ENCODE peak calls at places on chromosome 6, in nine cellular contexts. M is heart left ventricle; L is spleen; X is body of pancreas; Z is A673; H is activated CD8-positive, alpha-beta T cell treated with anti-CD3 and anti-CD28 coated beads for 36 hours; V is tibial nerve; B is cardiac fibroblast; O is IMR-90. S is an unnamed sample.

GRCh38 chr6:131387706-131388455 is 185.1 kb upstream of the ARG1 start:
- DNase-seq in M (no peak), L (no peak), X (no peak), Z (peak), H (no peak), V (no peak), B (no peak), O (no peak), S (no peak)

GRCh38 chr6:145948328-145948727 is 15.8 kb downstream of the SHPRH start:
- DNase-seq in M (no peak), L (no peak), X (no peak), Z (no peak), H (no peak), V (no peak), B (peak), O (peak), S (no peak)

GRCh38 chr6:43283514-43283901 is 14.6 kb upstream of the SLC22A7 start:
- DNase-seq in M (no peak), L (no peak), X (no peak), Z (no peak), H (no peak), V (no peak), B (no peak), O (no peak), S (no peak)

GRCh38 chr6:121285041-121285440 is 49.2 kb downstream of the TBC1D32 start:
- DNase-seq in M (no peak), L (no peak), X (no peak), Z (no peak), H (no peak), V (no peak), B (peak), O (peak), S (no peak)

GRCh38 chr6:33375143-33375649 is 16.4 kb upstream of the KIFC1 start:
- DNase-seq in M (peak), L (no peak), X (peak), Z (peak), H (no peak), V (peak), B (peak), O (peak), S (no peak)

GRCh38 chr6:133814797-133815196 is 74.1 kb upstream of the TCF21 start:
- DNase-seq in M (no peak), L (no peak), X (no peak), Z (peak), H (peak), V (peak), B (peak), O (peak), S (no peak)

GRCh38 chr6:107114872-107115694 is at the start of gene BEND3:
- DNase-seq in M (peak), L (peak), X (peak), Z (peak), H (peak), V (no peak), B (no peak), O (no peak), S (no peak)

GRCh38 chr6:129644567-129645015 is 65.4 kb downstream of the ARHGAP18 start:
- DNase-seq in M (no peak), L (no peak), X (no peak), Z (no peak), H (no peak), V (no peak), B (peak), O (peak), S (no peak)

GRCh38 chr6:121932071-121933009 is 467.1 kb upstream of the HSF2 start:
- DNase-seq in M (peak), L (no peak), X (no peak), Z (peak), H (no peak), V (peak), B (peak), O (peak), S (no peak)

GRCh38 chr6:11918739-11919605 is 93.1 kb upstream of the HIVEP1 start:
- DNase-seq in M (no peak), L (no peak), X (no peak), Z (no peak), H (no peak), V (no peak), B (no peak), O (peak), S (no peak)

GRCh38 chr6:92911301-92911700 is 508.1 kb downstream of the EPHA7 start:
- DNase-seq in M (no peak), L (no peak), X (no peak), Z (no peak), H (no peak), V (no peak), B (no peak), O (no peak), S (no peak)

GRCh38 chr6:30964075-30964474 is 19.4 kb upstream of the MUC21 start:
- DNase-seq in M (no peak), L (no peak), X (no peak), Z (no peak), H (peak), V (no peak), B (no peak), O (no peak), S (no peak)

GRCh38 chr6:138036111-138036510 is 71.1 kb downstream of the PERP start:
- DNase-seq in M (no peak), L (no peak), X (no peak), Z (no peak), H (no peak), V (no peak), B (no peak), O (no peak), S (no peak)
- TF ChIP-seq CTCF in M (no peak), L (no peak), X (no peak), Z (no peak), H (no peak), V (no peak), B (no peak), O (no peak), S (no peak)

DNA sequence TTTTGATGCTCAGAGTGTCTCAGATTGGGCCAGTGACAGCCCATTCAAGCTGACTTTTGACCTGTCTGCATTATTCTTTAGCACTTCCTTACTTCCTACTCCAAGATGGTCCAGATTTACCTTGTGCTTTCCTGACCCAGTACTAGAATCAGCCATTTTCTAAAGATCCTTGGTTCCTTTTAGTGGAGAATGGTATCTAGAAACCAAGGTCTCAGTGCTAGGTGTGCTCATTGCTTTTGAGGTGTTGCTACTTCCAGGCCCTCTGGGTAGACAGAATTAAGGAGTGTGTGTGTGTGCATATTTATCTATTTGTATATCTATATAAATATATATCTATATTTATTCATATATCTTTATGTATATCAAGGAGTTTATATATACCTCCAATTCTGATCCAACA is 67.3 kb upstream of the UTRN start:
- DNase-seq in M (no peak), L (no peak), X (no peak), Z (no peak), H (no peak), V (no peak), B (no peak), O (no peak), S (no peak)
- TF ChIP-seq CTCF in M (no peak), L (no peak), X (no peak), Z (no peak), H (no peak), V (no peak), B (no peak), O (no peak), S (no peak)

DNA sequence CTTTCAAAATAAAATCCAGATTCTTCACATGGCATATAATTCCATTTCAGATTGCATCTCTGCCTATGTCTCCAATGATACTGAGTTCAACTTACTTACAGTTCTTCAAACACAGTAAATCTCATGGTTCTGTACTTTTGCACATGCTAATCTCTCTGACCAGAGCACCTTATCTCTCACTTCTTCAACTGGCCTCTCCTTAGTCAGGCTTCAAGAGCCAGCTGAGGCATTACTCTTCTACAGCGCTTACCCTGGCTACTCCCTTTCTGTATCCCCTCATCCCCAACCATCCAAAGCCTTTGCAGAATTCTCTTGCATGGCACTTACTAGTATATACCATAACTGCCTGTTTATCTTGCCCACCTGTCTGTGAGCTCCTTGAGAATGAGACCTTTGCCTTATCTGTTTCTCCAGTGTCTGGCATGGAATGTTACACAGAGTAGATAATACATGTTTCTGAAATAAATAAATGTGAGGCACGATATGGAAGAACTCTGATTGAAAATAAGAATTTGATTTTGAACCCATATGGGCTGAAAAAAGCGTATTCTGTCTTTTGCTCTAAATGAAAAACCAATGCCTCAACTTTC is 49.1 kb downstream of the SESN1 start:
- DNase-seq in M (no peak), L (no peak), X (no peak), Z (no peak), H (no peak), V (no peak), B (no peak), O (no peak), S (no peak)
- TF ChIP-seq CTCF in M (no peak), L (no peak), X (no peak), Z (no peak), H (no peak), V (no peak), B (no peak), O (no peak), S (no peak)

DNA sequence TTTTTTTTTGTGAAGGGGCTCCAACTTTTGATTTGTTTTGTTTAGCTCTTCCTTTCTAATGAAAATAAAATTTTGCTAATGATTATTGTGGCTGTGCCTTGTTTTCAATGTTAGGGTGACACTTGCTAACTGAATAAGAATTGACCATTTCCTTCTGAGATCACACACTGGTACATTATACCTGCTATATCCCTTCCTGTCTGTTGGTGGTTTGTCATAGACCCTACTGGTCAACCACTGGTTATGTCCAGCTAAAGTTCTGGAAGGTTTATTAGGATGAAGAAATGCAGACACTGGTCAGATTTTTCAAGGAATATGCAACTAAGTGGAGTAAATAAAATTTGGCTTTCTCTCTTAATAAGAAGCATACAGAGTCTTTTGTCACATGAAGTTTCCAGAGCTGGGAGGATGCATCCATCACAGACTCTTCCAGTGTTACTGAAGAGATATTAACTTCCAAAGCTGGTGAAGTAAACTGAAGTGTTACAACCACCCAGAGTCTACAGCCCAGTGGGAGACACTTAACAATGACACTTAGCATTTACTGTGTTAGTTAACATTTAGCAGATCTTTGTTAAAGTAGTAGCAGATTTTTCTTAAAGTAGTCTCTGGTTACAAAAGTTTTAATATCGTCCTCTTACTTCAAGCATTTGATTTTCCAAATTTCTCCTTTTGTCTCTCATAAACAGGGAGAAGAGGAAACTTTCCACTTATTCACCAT is 19.7 kb upstream of the CALHM5 start:
- DNase-seq in M (no peak), L (no peak), X (no peak), Z (no peak), H (no peak), V (no peak), B (no peak), O (no peak), S (no peak)
- TF ChIP-seq CTCF in M (no peak), L (no peak), X (no peak), Z (no peak), H (no peak), V (no peak), B (no peak), O (no peak), S (no peak)

DNA sequence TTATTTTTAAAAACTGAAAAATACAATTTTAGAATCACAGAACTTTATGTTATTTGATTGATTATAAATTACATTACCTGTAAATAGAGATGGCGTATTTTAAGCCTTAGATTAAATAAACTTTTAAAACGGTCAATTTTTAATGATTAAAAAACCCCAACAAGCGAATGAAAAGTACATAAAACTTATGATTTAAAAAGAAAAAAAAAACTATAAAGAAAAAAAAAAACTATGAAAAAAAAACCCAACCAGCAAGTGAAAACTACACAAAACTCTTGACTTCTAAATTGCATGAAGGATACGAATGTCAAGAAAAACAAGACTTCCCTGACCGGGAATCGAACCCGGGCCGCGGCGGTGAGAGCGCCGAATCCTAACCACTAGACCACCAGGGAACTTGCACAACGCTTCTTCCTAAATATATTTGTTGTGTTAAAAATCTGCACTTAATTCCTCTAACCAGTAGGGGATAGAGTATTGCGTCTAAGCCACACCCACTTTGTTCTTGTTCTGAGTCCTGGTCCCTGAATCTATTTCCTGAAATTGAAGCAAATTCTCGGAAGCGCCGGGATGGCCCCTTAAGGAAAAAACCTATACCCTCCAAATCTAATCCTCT is 10.7 kb upstream of the NCOA7 start:
- DNase-seq in M (peak), L (peak), X (peak), Z (peak), H (peak), V (peak), B (peak), O (peak), S (peak)
- TF ChIP-seq CTCF in M (no peak), L (peak), X (peak), Z (no peak), H (no peak), V (peak), B (peak), O (peak), S (no peak)

GRCh38 chr6:155829646-155830045 is 374.0 kb upstream of the NOX3 start:
- DNase-seq in M (no peak), L (no peak), X (no peak), Z (no peak), H (no peak), V (no peak), B (no peak), O (no peak), S (no peak)

GRCh38 chr6:155828989-155829388 is 373.4 kb upstream of the NOX3 start:
- DNase-seq in M (no peak), L (no peak), X (no peak), Z (no peak), H (no peak), V (no peak), B (no peak), O (no peak), S (no peak)

GRCh38 chr6:155837474-155837873 is 381.8 kb upstream of the NOX3 start:
- DNase-seq in M (no peak), L (no peak), X (no peak), Z (no peak), H (no peak), V (no peak), B (no peak), O (no peak), S (no peak)

DNA sequence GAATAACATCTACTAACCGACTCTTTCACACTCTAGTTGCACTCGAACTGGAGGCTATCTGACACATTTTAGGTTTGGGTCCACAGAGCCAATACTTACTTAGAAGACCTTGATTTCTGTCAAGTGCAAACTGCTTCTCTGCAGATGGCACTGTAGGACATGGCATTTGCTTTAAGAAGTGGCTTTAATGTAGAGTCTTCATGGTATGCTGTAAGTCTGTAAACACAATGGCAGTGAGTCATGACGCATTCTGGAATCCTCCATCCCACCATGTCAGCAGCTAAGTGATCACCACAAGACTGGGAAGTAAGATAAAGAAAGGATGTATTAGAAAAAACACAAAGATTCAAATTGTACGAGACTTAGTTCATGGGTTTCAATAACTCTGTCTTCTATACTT is 377.0 kb upstream of the NOX3 start:
- DNase-seq in M (no peak), L (no peak), X (no peak), Z (peak), H (no peak), V (no peak), B (peak), O (peak), S (no peak)
- TF ChIP-seq CTCF in M (no peak), L (no peak), X (no peak), Z (peak), H (no peak), V (no peak), B (no peak), O (peak), S (no peak)

DNA sequence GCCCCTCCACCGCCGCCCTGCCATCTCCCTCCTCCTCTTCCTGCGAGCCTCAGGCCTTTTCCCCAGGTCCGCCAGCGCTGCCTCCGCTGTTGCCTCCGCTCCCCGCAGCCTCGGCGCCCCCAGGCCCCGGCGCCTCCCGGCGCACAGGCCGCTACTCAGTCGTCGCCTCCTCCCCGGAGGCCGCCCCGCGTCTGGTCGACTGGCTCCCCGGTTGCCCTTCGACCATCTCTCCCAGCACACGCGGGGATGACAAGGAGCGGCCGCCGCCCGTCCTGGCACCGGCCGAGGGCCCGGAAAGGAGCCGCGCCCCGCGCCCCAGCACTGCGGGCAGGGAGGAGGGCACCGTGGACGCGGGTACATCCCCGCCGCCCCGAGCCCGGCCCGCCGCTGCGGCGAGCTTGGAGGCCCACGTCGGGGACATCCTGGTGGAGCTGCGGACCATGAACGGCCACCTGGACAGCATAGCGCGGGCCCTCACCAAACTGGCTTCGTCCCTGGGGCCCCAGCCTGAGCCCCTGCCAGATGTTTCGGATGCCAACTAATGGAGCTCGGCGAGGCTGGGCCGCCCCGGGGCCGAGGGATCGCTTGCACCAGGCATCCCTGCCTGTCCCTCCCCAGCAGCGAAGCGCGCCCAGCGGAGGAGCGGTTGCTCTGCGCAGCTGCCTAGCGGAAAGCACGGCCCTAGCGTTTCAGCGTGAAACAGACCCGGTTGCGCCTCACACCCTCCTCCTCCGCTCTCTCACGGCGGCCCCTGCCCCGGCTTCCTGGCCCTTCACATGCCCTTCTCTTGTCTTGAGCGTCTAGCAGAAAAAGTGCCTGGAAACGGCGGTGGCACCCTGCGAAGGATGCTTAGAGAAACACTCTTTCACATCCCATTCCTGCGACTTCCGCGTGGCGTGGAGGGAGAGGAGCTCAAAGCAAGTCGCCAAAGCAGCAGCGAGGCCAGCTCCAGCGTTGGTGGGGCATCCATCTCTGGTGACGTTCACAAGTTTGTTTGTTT is 285.7 kb upstream of the SUPT3H start:
- DNase-seq in M (peak), L (no peak), X (no peak), Z (no peak), H (peak), V (no peak), B (peak), O (no peak), S (no peak)
- TF ChIP-seq CTCF in M (no peak), L (no peak), X (no peak), Z (no peak), H (peak), V (no peak), B (peak), O (no peak), S (no peak)

GRCh38 chr6:125154184-125155135 is 887 bp downstream of the TPD52L1 start:
- DNase-seq in M (peak), L (peak), X (peak), Z (peak), H (peak), V (peak), B (peak), O (no peak), S (no peak)
- TF ChIP-seq CTCF in M (no peak), L (no peak), X (peak), Z (peak), H (peak), V (no peak), B (peak), O (no peak), S (no peak)

S was measured in omental fat pad.